ENCODE peak calls at places on chromosomes 2 and 18, in seven cellular contexts. One of them, this sample, is unnamed.

GRCh38 chr18:79484661-79485621 is 89.2 kb downstream of the NFATC1 start:
- DNase-seq in RWPE1: peak
- DNase-seq in GM20000: no peak
- DNase-seq in AG09309: peak
- DNase-seq in WTC11: no peak
- DNase-seq in fibroblast of mammary gland: peak
- DNase-seq in tibial artery: peak
- DNase-seq in this sample: no peak

GRCh38 chr2:18299423-18300212 is 260.8 kb downstream of the RDH14 start:
- DNase-seq in RWPE1: peak
- DNase-seq in GM20000: no peak
- DNase-seq in AG09309: peak
- DNase-seq in WTC11: no peak
- DNase-seq in fibroblast of mammary gland: peak
- DNase-seq in tibial artery: no peak
- DNase-seq in this sample: no peak

GRCh38 chr2:150441226-150441625 is 46.2 kb downstream of the RND3 start:
- DNase-seq in RWPE1: no peak
- DNase-seq in GM20000: no peak
- DNase-seq in AG09309: no peak
- DNase-seq in WTC11: no peak
- DNase-seq in fibroblast of mammary gland: no peak
- DNase-seq in tibial artery: no peak
- DNase-seq in this sample: no peak

GRCh38 chr2:216216951-216217903 is 108.1 kb downstream of the XRCC5 start:
- DNase-seq in RWPE1: peak
- DNase-seq in GM20000: no peak
- DNase-seq in AG09309: no peak
- DNase-seq in WTC11: no peak
- DNase-seq in fibroblast of mammary gland: peak
- DNase-seq in tibial artery: no peak
- DNase-seq in this sample: no peak

GRCh38 chr2:199442173-199442572 is 15.6 kb downstream of the SATB2 start:
- DNase-seq in RWPE1: no peak
- DNase-seq in GM20000: no peak
- DNase-seq in AG09309: no peak
- DNase-seq in WTC11: no peak
- DNase-seq in fibroblast of mammary gland: no peak
- DNase-seq in tibial artery: no peak
- DNase-seq in this sample: no peak

GRCh38 chr2:13000644-13001375 is 284.1 kb downstream of the TRIB2 start:
- DNase-seq in RWPE1: no peak
- DNase-seq in GM20000: no peak
- DNase-seq in AG09309: no peak
- DNase-seq in WTC11: no peak
- DNase-seq in fibroblast of mammary gland: peak
- DNase-seq in tibial artery: no peak
- DNase-seq in this sample: no peak

GRCh38 chr2:144042751-144043150 is 477.2 kb downstream of the ZEB2 start:
- DNase-seq in RWPE1: no peak
- DNase-seq in GM20000: no peak
- DNase-seq in AG09309: no peak
- DNase-seq in WTC11: no peak
- DNase-seq in fibroblast of mammary gland: no peak
- DNase-seq in tibial artery: no peak
- DNase-seq in this sample: no peak

GRCh38 chr18:22210331-22210754 is 41.0 kb downstream of the GATA6 start:
- DNase-seq in RWPE1: no peak
- DNase-seq in GM20000: no peak
- DNase-seq in AG09309: no peak
- DNase-seq in WTC11: no peak
- DNase-seq in fibroblast of mammary gland: peak
- DNase-seq in tibial artery: no peak
- DNase-seq in this sample: no peak

GRCh38 chr2:144430722-144431163 is 89.2 kb downstream of the ZEB2 start:
- DNase-seq in RWPE1: no peak
- DNase-seq in GM20000: peak
- DNase-seq in AG09309: no peak
- DNase-seq in WTC11: no peak
- DNase-seq in fibroblast of mammary gland: peak
- DNase-seq in tibial artery: peak
- DNase-seq in this sample: no peak

GRCh38 chr2:31090188-31090587 is 48.1 kb downstream of the GALNT14 start:
- DNase-seq in RWPE1: no peak
- DNase-seq in GM20000: no peak
- DNase-seq in AG09309: no peak
- DNase-seq in WTC11: no peak
- DNase-seq in fibroblast of mammary gland: no peak
- DNase-seq in tibial artery: no peak
- DNase-seq in this sample: no peak

GRCh38 chr2:226220511-226220910 is 579.1 kb downstream of the IRS1 start:
- DNase-seq in RWPE1: no peak
- DNase-seq in GM20000: no peak
- DNase-seq in AG09309: no peak
- DNase-seq in WTC11: no peak
- DNase-seq in fibroblast of mammary gland: no peak
- DNase-seq in tibial artery: no peak
- DNase-seq in this sample: no peak

GRCh38 chr2:226217191-226217590 is 582.4 kb downstream of the IRS1 start:
- DNase-seq in RWPE1: no peak
- DNase-seq in GM20000: no peak
- DNase-seq in AG09309: no peak
- DNase-seq in WTC11: no peak
- DNase-seq in fibroblast of mammary gland: no peak
- DNase-seq in tibial artery: no peak
- DNase-seq in this sample: no peak

GRCh38 chr2:226216578-226216977 is 583.0 kb downstream of the IRS1 start:
- DNase-seq in RWPE1: no peak
- DNase-seq in GM20000: no peak
- DNase-seq in AG09309: no peak
- DNase-seq in WTC11: no peak
- DNase-seq in fibroblast of mammary gland: no peak
- DNase-seq in tibial artery: no peak
- DNase-seq in this sample: no peak

GRCh38 chr2:226213717-226214116 is 585.9 kb downstream of the IRS1 start:
- DNase-seq in RWPE1: peak
- DNase-seq in GM20000: no peak
- DNase-seq in AG09309: peak
- DNase-seq in WTC11: no peak
- DNase-seq in fibroblast of mammary gland: peak
- DNase-seq in tibial artery: no peak
- DNase-seq in this sample: no peak

GRCh38 chr2:226215902-226216503 is 583.6 kb downstream of the IRS1 start:
- DNase-seq in RWPE1: no peak
- DNase-seq in GM20000: peak
- DNase-seq in AG09309: peak
- DNase-seq in WTC11: peak
- DNase-seq in fibroblast of mammary gland: peak
- DNase-seq in tibial artery: no peak
- DNase-seq in this sample: peak
- TF ChIP-seq CTCF in RWPE1: peak
- TF ChIP-seq CTCF in GM20000: peak
- TF ChIP-seq CTCF in AG09309: peak
- TF ChIP-seq CTCF in WTC11: peak
- TF ChIP-seq CTCF in fibroblast of mammary gland: peak
- TF ChIP-seq CTCF in tibial artery: peak
- TF ChIP-seq CTCF in this sample: peak

GRCh38 chr2:180983468-180984388 is 3.3 kb downstream of the UBE2E3 start:
- DNase-seq in RWPE1: peak
- DNase-seq in GM20000: peak
- DNase-seq in AG09309: no peak
- DNase-seq in WTC11: no peak
- DNase-seq in fibroblast of mammary gland: peak
- DNase-seq in tibial artery: no peak
- DNase-seq in this sample: no peak
- TF ChIP-seq CTCF in RWPE1: peak
- TF ChIP-seq CTCF in GM20000: no peak
- TF ChIP-seq CTCF in AG09309: peak
- TF ChIP-seq CTCF in WTC11: no peak
- TF ChIP-seq CTCF in fibroblast of mammary gland: peak
- TF ChIP-seq CTCF in tibial artery: no peak
- TF ChIP-seq CTCF in this sample: peak

DNA sequence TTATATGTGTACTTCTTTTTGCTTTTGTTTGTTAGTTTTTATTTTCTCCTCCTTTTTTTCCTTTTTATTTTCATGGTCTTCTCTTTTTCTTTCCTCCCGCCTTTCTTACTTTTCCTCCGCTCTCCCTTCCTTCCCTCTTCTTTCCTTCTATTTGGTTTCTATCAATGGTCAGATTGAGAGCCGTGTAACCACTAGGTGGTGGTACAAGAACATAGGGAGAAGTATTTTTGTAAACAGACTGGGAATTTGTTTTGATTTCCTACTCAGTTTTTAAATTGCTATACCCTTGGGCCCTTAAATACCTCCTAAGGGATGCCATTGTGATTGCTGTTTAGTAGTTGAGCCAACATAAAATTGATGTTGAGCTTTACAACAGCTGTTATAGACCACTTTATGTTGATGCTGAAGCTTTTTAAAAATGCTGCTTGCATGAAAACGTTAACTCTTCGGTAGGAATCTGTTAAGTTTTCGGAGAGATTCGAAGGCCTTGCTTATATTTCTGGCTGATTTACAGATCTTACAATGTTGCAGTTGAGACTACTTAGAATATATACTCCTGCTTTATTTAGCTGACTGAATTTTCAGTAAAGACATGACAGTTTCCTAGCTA is 124.2 kb downstream of the UBE2E3 start:
- DNase-seq in RWPE1: peak
- DNase-seq in GM20000: peak
- DNase-seq in AG09309: peak
- DNase-seq in WTC11: no peak
- DNase-seq in fibroblast of mammary gland: peak
- DNase-seq in tibial artery: no peak
- DNase-seq in this sample: peak
- TF ChIP-seq CTCF in RWPE1: peak
- TF ChIP-seq CTCF in GM20000: peak
- TF ChIP-seq CTCF in AG09309: peak
- TF ChIP-seq CTCF in WTC11: peak
- TF ChIP-seq CTCF in fibroblast of mammary gland: peak
- TF ChIP-seq CTCF in tibial artery: peak
- TF ChIP-seq CTCF in this sample: peak

GRCh38 chr2:135797497-135798274 is 39.3 kb downstream of the LCT start:
- DNase-seq in RWPE1: peak
- DNase-seq in GM20000: peak
- DNase-seq in AG09309: peak
- DNase-seq in WTC11: peak
- DNase-seq in fibroblast of mammary gland: peak
- DNase-seq in tibial artery: peak
- DNase-seq in this sample: peak

GRCh38 chr2:135799738-135800137 is 37.2 kb downstream of the LCT start:
- DNase-seq in RWPE1: no peak
- DNase-seq in GM20000: no peak
- DNase-seq in AG09309: no peak
- DNase-seq in WTC11: no peak
- DNase-seq in fibroblast of mammary gland: no peak
- DNase-seq in tibial artery: no peak
- DNase-seq in this sample: no peak

GRCh38 chr2:135800513-135801460 is 36.2 kb downstream of the LCT start:
- DNase-seq in RWPE1: no peak
- DNase-seq in GM20000: no peak
- DNase-seq in AG09309: no peak
- DNase-seq in WTC11: no peak
- DNase-seq in fibroblast of mammary gland: no peak
- DNase-seq in tibial artery: no peak
- DNase-seq in this sample: no peak

GRCh38 chr2:135798275-135798705 is 38.7 kb downstream of the LCT start:
- DNase-seq in RWPE1: no peak
- DNase-seq in GM20000: no peak
- DNase-seq in AG09309: no peak
- DNase-seq in WTC11: no peak
- DNase-seq in fibroblast of mammary gland: no peak
- DNase-seq in tibial artery: no peak
- DNase-seq in this sample: no peak

DNA sequence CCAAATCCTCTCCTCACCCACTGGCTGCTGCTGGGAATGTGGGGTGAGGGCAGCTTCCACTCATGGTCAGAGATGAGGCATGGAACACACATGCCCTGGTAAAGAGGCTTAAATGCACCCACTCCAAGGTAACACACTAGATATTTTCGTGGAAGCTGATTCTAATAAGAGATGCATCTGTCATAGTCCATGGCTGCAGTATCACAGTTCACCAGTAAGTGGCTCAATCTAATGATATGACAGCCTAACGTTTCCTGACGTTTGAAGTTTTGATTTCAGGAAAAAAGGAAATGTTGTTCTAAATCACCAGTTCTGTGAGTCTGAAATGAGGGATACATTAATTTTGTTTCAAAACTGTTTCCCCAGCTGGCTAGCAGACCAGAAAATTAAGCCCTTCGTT is 38.2 kb downstream of the LCT start:
- DNase-seq in RWPE1: no peak
- DNase-seq in GM20000: no peak
- DNase-seq in AG09309: no peak
- DNase-seq in WTC11: no peak
- DNase-seq in fibroblast of mammary gland: peak
- DNase-seq in tibial artery: no peak
- DNase-seq in this sample: no peak
- TF ChIP-seq CTCF in RWPE1: no peak
- TF ChIP-seq CTCF in GM20000: no peak
- TF ChIP-seq CTCF in AG09309: peak
- TF ChIP-seq CTCF in WTC11: no peak
- TF ChIP-seq CTCF in fibroblast of mammary gland: peak
- TF ChIP-seq CTCF in tibial artery: no peak
- TF ChIP-seq CTCF in this sample: peak

DNA sequence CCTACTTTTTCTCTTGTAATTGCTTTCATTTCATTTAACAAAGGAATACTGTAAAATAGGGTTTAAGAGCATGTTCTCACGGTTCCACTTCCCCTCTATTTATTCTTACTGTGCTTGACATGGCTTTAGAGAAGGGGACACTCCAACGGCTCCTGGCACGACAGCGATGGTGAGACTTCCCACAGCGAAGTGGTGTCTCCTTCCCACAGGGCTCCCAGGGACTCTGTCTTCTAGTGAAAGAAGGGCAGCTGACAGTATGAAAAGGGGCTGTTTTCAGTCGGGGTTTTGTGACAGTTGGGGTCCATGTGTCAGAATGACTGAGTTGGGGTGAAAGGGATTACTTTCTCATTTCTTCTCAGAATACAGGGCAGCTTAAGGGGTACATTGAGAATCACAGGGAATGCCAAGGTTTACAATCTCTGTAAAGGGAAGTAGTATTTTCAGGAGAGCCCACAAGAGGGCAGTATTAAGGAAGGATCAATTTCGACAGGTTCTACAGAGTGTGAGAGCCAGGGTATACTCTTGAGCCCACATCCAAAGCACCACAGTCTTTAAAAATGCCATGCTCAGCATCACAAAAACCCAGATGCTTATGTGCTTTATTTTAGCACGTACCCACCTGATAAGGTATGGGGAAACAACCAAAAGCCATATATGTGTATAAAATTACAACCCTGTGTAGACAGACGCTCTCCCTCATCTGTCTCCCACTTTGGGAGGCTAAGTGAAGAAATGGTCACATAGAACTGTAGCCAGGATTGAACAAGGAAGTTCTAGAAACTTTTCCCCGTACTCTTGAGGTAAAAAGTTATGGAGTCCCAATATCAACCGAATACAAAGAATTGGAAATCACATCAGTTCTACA is 31.3 kb upstream of the RAPGEF4 start:
- DNase-seq in RWPE1: peak
- DNase-seq in GM20000: peak
- DNase-seq in AG09309: no peak
- DNase-seq in WTC11: no peak
- DNase-seq in fibroblast of mammary gland: peak
- DNase-seq in tibial artery: no peak
- DNase-seq in this sample: peak
- TF ChIP-seq CTCF in RWPE1: no peak
- TF ChIP-seq CTCF in GM20000: peak
- TF ChIP-seq CTCF in AG09309: peak
- TF ChIP-seq CTCF in WTC11: peak
- TF ChIP-seq CTCF in fibroblast of mammary gland: peak
- TF ChIP-seq CTCF in tibial artery: no peak
- TF ChIP-seq CTCF in this sample: peak

This sample was measured in neural crest cell.